ENCODE peak calls at places on chromosomes 6 and 20, in six cellular contexts. E, J, G, V, W and H are unnamed samples.

GRCh38 chr20:39326050-39326449 is 363.9 kb downstream of the DHX35 start:
- DNase-seq in E (no peak), J (no peak), G (no peak), V (no peak), W (no peak), H (no peak)

GRCh38 chr6:79630883-79631799 is at the start of gene SH3BGRL2:
- DNase-seq in E (peak), J (peak), G (no peak), V (peak), W (peak), H (peak)

GRCh38 chr20:49460916-49461315 is 21.6 kb downstream of the KCNB1 start:
- DNase-seq in E (peak), J (no peak), G (no peak), V (peak), W (no peak), H (no peak)

GRCh38 chr6:75930954-75931689 is 141.3 kb downstream of the IMPG1 start:
- DNase-seq in E (no peak), J (no peak), G (no peak), V (no peak), W (no peak), H (no peak)

GRCh38 chr20:63977392-63978276 is 1.8 kb downstream of the SAMD10 start:
- DNase-seq in E (no peak), J (no peak), G (peak), V (peak), W (peak), H (no peak)

GRCh38 chr6:53998293-53998692 is 113.0 kb upstream of the MLIP start:
- DNase-seq in E (no peak), J (no peak), G (no peak), V (no peak), W (no peak), H (no peak)

GRCh38 chr20:63133481-63134091 is 82.3 kb downstream of the YTHDF1 start:
- DNase-seq in E (no peak), J (peak), G (no peak), V (no peak), W (no peak), H (no peak)

GRCh38 chr6:163935158-163935762 is 520.7 kb downstream of the QKI start:
- DNase-seq in E (no peak), J (no peak), G (no peak), V (no peak), W (no peak), H (no peak)

GRCh38 chr20:22776369-22776768 is 192.0 kb upstream of the FOXA2 start:
- DNase-seq in E (no peak), J (no peak), G (no peak), V (no peak), W (no peak), H (no peak)

GRCh38 chr6:76861403-76861802 is 601.9 kb downstream of the HTR1B start:
- DNase-seq in E (peak), J (peak), G (peak), V (peak), W (no peak), H (peak)

GRCh38 chr6:83378621-83379388 is 52.0 kb downstream of the ME1 start:
- DNase-seq in E (peak), J (no peak), G (no peak), V (no peak), W (no peak), H (no peak)

GRCh38 chr6:142482973-142483372 is 181.2 kb downstream of the ADGRG6 start:
- DNase-seq in E (no peak), J (no peak), G (peak), V (no peak), W (no peak), H (no peak)

GRCh38 chr20:32709528-32710121 is 33.6 kb downstream of the COMMD7 start:
- DNase-seq in E (no peak), J (peak), G (no peak), V (no peak), W (no peak), H (no peak)

GRCh38 chr6:72820906-72821305 is 199.0 kb downstream of the KCNQ5 start:
- DNase-seq in E (no peak), J (no peak), G (peak), V (no peak), W (no peak), H (no peak)

GRCh38 chr6:28764014-28764723 is 159.6 kb downstream of the TRIM27 start:
- DNase-seq in E (peak), J (no peak), G (no peak), V (no peak), W (no peak), H (no peak)

GRCh38 chr6:132814716-132815570 is 574 bp downstream of the RPS12 start:
- DNase-seq in E (no peak), J (no peak), G (no peak), V (no peak), W (peak), H (no peak)

GRCh38 chr6:139219271-139219729 is 72.5 kb downstream of the TXLNB start:
- DNase-seq in E (peak), J (peak), G (peak), V (peak), W (peak), H (peak)

GRCh38 chr6:7215140-7215539 is 97.9 kb downstream of the SSR1 start:
- DNase-seq in E (no peak), J (no peak), G (no peak), V (no peak), W (no peak), H (no peak)

GRCh38 chr6:13420269-13420668 is 67.1 kb downstream of the GFOD1 start:
- DNase-seq in E (no peak), J (no peak), G (no peak), V (no peak), W (no peak), H (no peak)

GRCh38 chr6:84260186-84260585 is 32.7 kb upstream of the CEP162 start:
- DNase-seq in E (no peak), J (no peak), G (no peak), V (no peak), W (no peak), H (no peak)

GRCh38 chr6:39686980-39687379 is 38.2 kb downstream of the KIF6 start:
- DNase-seq in E (no peak), J (no peak), G (no peak), V (no peak), W (no peak), H (no peak)

GRCh38 chr6:84274856-84275255 is 47.4 kb upstream of the CEP162 start:
- DNase-seq in E (no peak), J (no peak), G (no peak), V (no peak), W (no peak), H (no peak)

GRCh38 chr6:82160255-82160990 is 87.1 kb downstream of the IBTK start:
- DNase-seq in E (no peak), J (no peak), G (no peak), V (no peak), W (no peak), H (no peak)

GRCh38 chr6:40409716-40410397 is 177.3 kb downstream of the LRFN2 start:
- DNase-seq in E (peak), J (no peak), G (no peak), V (no peak), W (no peak), H (no peak)

GRCh38 chr20:31674895-31675827 is 37.4 kb downstream of the COX4I2 start:
- DNase-seq in E (peak), J (no peak), G (peak), V (peak), W (peak), H (no peak)

GRCh38 chr6:126959765-126960164 is 158.7 kb upstream of the RSPO3 start:
- DNase-seq in E (no peak), J (no peak), G (no peak), V (no peak), W (no peak), H (no peak)

GRCh38 chr6:161584051-161584450 is 310.2 kb upstream of the AGPAT4 start:
- DNase-seq in E (peak), J (no peak), G (no peak), V (no peak), W (no peak), H (no peak)

GRCh38 chr20:9353916-9354276 is 160.5 kb upstream of the LAMP5 start:
- DNase-seq in E (no peak), J (no peak), G (no peak), V (no peak), W (no peak), H (no peak)

GRCh38 chr20:59736366-59736765 is 132.0 kb downstream of the PHACTR3 start:
- DNase-seq in E (no peak), J (no peak), G (no peak), V (no peak), W (no peak), H (no peak)

GRCh38 chr6:137043710-137044365 is 927 bp downstream of the IL20RA start:
- DNase-seq in E (peak), J (peak), G (no peak), V (no peak), W (no peak), H (no peak)

GRCh38 chr6:169344651-169345050 is 91.0 kb upstream of the THBS2 start:
- DNase-seq in E (no peak), J (no peak), G (no peak), V (no peak), W (no peak), H (no peak)

GRCh38 chr20:1415667-1416468 is 23.0 kb upstream of the FKBP1A start:
- DNase-seq in E (peak), J (no peak), G (no peak), V (peak), W (no peak), H (peak)